ENCODE peak calls at places on chromosomes 6 and 20, in six cellular contexts. I is mesendoderm; S is colonic mucosa; R is CD4-positive, CD25-positive, alpha-beta regulatory T cell; V is ovary; T is breast epithelium. Z is an unnamed sample.
A peak's percentile ranks its signal among the peaks of the same experiment; 100 is the strongest.

GRCh38 chr6:119273799-119274595 is 75.6 kb downstream of the MAN1A1 start:
- DNase-seq in I (no peak), S (no peak), R (no peak), V (no peak), T (no peak), Z (no peak)

GRCh38 chr6:153568601-153569000 is 437.5 kb upstream of the RGS17 start:
- DNase-seq in I (peak; percentile 29), S (no peak), R (no peak), V (no peak), T (no peak), Z (no peak)

GRCh38 chr6:129370268-129370916 is 339.6 kb downstream of the ARHGAP18 start:
- DNase-seq in I (peak; percentile 67), S (peak; percentile 64), R (peak; percentile 39), V (no peak), T (no peak), Z (peak; percentile 51)

GRCh38 chr6:102114402-102114801 is 720.9 kb downstream of the GRIK2 start:
- DNase-seq in I (peak; percentile 60), S (no peak), R (no peak), V (no peak), T (no peak), Z (no peak)

GRCh38 chr6:81995548-81996289 is 243.2 kb upstream of the TENT5A start:
- DNase-seq in I (peak; percentile 20), S (no peak), R (no peak), V (no peak), T (no peak), Z (no peak)

GRCh38 chr6:162964703-162965140 is 236.9 kb downstream of the PACRG start:
- DNase-seq in I (no peak), S (peak; percentile 39), R (no peak), V (no peak), T (no peak), Z (no peak)

GRCh38 chr6:35603326-35604202 is 85.2 kb downstream of the FKBP5 start:
- DNase-seq in I (no peak), S (no peak), R (no peak), V (no peak), T (no peak), Z (no peak)

GRCh38 chr6:13302751-13303667 is 25.3 kb downstream of the TBC1D7 start:
- DNase-seq in I (peak; percentile 40), S (peak; percentile 91), R (peak; percentile 9), V (no peak), T (no peak), Z (peak; percentile 8)

GRCh38 chr20:58086763-58087566 is 141.5 kb downstream of the ANKRD60 start:
- DNase-seq in I (peak; percentile 58), S (peak; percentile 52), R (no peak), V (no peak), T (no peak), Z (no peak)

GRCh38 chr20:1264727-1265126 is 1.4 kb upstream of the SNPH start:
- DNase-seq in I (no peak), S (no peak), R (no peak), V (no peak), T (no peak), Z (no peak)

GRCh38 chr6:53432318-53433161 is 83.8 kb upstream of the ELOVL5 start:
- DNase-seq in I (no peak), S (no peak), R (no peak), V (no peak), T (no peak), Z (no peak)

GRCh38 chr6:34234667-34235604 is 1.7 kb upstream of the HMGA1 start:
- DNase-seq in I (peak; percentile 99), S (peak; percentile 58), R (no peak), V (no peak), T (no peak), Z (peak; percentile 26)

DNA sequence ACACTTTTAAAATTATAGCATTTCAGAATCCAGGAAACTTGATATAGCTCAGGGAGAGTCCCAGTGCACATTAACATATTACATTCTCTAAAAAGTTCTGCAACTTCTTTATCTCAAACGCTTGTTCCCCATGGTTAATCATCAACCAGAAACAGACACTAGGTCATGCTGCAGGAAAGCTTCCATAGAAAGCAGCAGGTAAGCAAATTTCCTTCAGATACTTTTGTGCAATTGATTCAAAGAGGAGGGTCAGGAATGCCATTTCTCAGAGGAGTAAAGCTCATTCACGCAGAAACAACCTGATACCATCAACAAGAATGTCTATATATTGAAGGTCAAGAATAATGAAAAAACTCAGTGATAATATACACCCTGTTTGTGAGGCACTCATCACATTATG is 95.4 kb downstream of the LY86 start:
- DNase-seq in I (no peak), S (no peak), R (no peak), V (no peak), T (no peak), Z (no peak)
- H3K4me1 ChIP-seq in I (peaks cover 3% of the 10 kb centered on the region), S (peaks cover 11% of the 10 kb centered on the region), R (no peaks in the 10 kb centered on the region), V (peaks cover 11% of the 10 kb centered on the region), T (no peaks in the 10 kb centered on the region), Z (peaks cover 9% of the 10 kb centered on the region)

GRCh38 chr20:25269833-25270170 is 21.9 kb downstream of the PYGB start:
- DNase-seq in I (no peak), S (no peak), R (no peak), V (peak; percentile 23), T (no peak), Z (no peak)
- H3K4me1 ChIP-seq in I (no peaks in the 10 kb centered on the region), S (no peaks in the 10 kb centered on the region), R (no peaks in the 10 kb centered on the region), V (no peaks in the 10 kb centered on the region), T (no peaks in the 10 kb centered on the region), Z (no peaks in the 10 kb centered on the region)

DNA sequence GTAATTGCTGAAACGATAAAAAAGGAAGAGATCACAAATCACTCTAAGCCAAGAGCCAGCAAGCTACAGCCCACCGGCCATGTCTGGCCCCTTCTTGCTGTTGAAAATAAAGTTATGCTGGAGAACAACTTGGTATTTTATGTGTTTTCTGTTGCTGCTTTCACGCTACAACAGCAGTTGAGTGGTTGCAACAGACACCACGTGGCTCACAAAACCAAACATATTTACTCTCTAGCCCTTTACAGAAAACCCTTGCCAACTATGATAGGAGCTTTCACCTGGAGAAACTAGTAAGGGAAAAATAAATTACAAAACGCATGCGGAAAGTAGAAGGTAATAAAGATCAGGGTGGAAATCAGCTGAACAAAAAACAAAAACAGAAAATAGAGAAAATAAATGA is 41.1 kb upstream of the SLCO4A1 start:
- DNase-seq in I (no peak), S (no peak), R (no peak), V (no peak), T (no peak), Z (no peak)
- H3K4me1 ChIP-seq in I (no peaks in the 10 kb centered on the region), S (peaks cover 6% of the 10 kb centered on the region), R (peaks cover 27% of the 10 kb centered on the region), V (no peaks in the 10 kb centered on the region), T (peaks cover 12% of the 10 kb centered on the region), Z (peaks cover 26% of the 10 kb centered on the region)

DNA sequence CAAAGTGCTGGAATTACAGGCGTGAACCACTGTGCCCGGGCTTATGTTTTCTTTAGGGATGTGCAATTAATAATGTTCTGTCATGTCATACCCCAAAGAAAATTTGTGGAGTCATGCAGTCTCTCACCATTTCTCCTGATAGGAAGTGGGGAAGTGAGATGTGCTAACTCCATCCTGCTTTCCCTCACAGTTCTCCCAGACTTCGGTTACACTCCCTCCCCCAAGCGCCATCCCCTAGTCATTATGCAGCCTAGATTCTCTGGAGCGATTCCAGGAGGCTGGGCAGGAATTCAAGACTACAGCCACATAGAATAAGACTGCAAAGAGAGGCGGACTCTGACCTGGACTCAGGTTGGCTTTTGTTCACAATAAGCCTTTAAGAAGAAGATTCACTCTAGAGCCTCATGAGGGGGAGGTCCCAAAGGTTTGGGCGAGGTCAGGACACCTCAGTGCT is 271.4 kb downstream of the ALDH8A1 start:
- DNase-seq in I (peak; percentile 21), S (peak; percentile 93), R (no peak), V (peak; percentile 59), T (no peak), Z (no peak)
- H3K4me1 ChIP-seq in I (no peaks in the 10 kb centered on the region), S (peaks cover 5% of the 10 kb centered on the region), R (no peaks in the 10 kb centered on the region), V (no peaks in the 10 kb centered on the region), T (no peaks in the 10 kb centered on the region), Z (no peaks in the 10 kb centered on the region)

GRCh38 chr20:34069341-34070078 is 42.5 kb downstream of the EIF2S2 start:
- DNase-seq in I (peak; percentile 90), S (peak; percentile 81), R (peak; percentile 59), V (peak; percentile 82), T (peak; percentile 76), Z (peak; percentile 54)
- H3K4me1 ChIP-seq in I (no peaks in the 10 kb centered on the region), S (no peaks in the 10 kb centered on the region), R (peaks cover 13% of the 10 kb centered on the region), V (peaks cover 2% of the 10 kb centered on the region), T (peaks cover 5% of the 10 kb centered on the region), Z (peaks cover 17% of the 10 kb centered on the region)

GRCh38 chr6:158808918-158809678 is 10.1 kb downstream of the EZR start:
- DNase-seq in I (no peak), S (no peak), R (peak; percentile 84), V (no peak), T (no peak), Z (peak; percentile 72)
- H3K4me1 ChIP-seq in I (peaks cover 20% of the 10 kb centered on the region), S (peaks cover 20% of the 10 kb centered on the region), R (peaks cover 96% of the 10 kb centered on the region), V (peaks cover 6% of the 10 kb centered on the region), T (no peaks in the 10 kb centered on the region), Z (peaks cover 100% of the 10 kb centered on the region)

GRCh38 chr6:106790146-106790770 is 160.9 kb downstream of the QRSL1 start:
- DNase-seq in I (no peak), S (no peak), R (no peak), V (no peak), T (no peak), Z (no peak)
- H3K4me1 ChIP-seq in I (no peaks in the 10 kb centered on the region), S (no peaks in the 10 kb centered on the region), R (no peaks in the 10 kb centered on the region), V (no peaks in the 10 kb centered on the region), T (peaks cover 4% of the 10 kb centered on the region), Z (no peaks in the 10 kb centered on the region)